ENCODE peak calls at places on chromosomes 7 and 10, in six cellular contexts. W is mesenchymal stem cell, H is H9, N is neuronal stem cell, S is IMR-90, L is H1. A is an unnamed sample.

GRCh38 chr7:12633589-12633988 is 53.8 kb upstream of the ARL4A start:
- DNase-seq in L (no peak), W (no peak), S (no peak), N (no peak), H (no peak), A (no peak)

GRCh38 chr10:2733278-2733963 is 333.9 kb upstream of the PFKP start:
- DNase-seq in S (no peak), H (no peak), W (no peak), N (no peak), L (no peak), A (no peak)

GRCh38 chr7:135744938-135745701 is 3.5 kb downstream of the FAM180A start:
- DNase-seq in N (no peak), S (peak), W (no peak), L (no peak), H (no peak), A (no peak)

GRCh38 chr7:102165136-102165535 is 121.5 kb upstream of the SH2B2 start:
- DNase-seq in L (no peak), W (no peak), H (no peak), S (no peak), N (no peak), A (no peak)

GRCh38 chr10:37831495-37832333 is 25.7 kb downstream of the ZNF248 start:
- DNase-seq in H (no peak), S (no peak), W (no peak), N (no peak), L (no peak), A (no peak)

GRCh38 chr10:25026463-25026862 is 10.1 kb downstream of the THNSL1 start:
- DNase-seq in S (peak), N (no peak), W (peak), H (no peak), L (no peak), A (no peak)

GRCh38 chr7:106050002-106050742 is 61.9 kb downstream of the SYPL1 start:
- DNase-seq in H (peak), S (peak), L (no peak), W (peak), N (no peak), A (no peak)

GRCh38 chr10:112678581-112678980 is 231.6 kb downstream of the VTI1A start:
- DNase-seq in N (no peak), L (no peak), H (no peak), W (peak), S (no peak), A (peak)

GRCh38 chr7:158543840-158544239 is 43.8 kb downstream of the PTPRN2 start:
- DNase-seq in W (no peak), N (no peak), L (no peak), H (no peak), S (no peak), A (no peak)

GRCh38 chr7:50687575-50688261 is 95.0 kb downstream of the GRB10 start:
- DNase-seq in H (no peak), S (peak), W (no peak), L (no peak), N (no peak), A (no peak)

GRCh38 chr10:30784521-30784895 is 155.0 kb upstream of the LYZL2 start:
- DNase-seq in N (no peak), W (peak), H (no peak), S (peak), L (no peak), A (no peak)

GRCh38 chr10:34348917-34349509 is 466.1 kb downstream of the PARD3 start:
- DNase-seq in L (no peak), S (no peak), W (no peak), N (no peak), H (no peak), A (no peak)

GRCh38 chr7:92763636-92764423 is 72.5 kb downstream of the CDK6 start:
- DNase-seq in H (peak), W (peak), L (peak), N (no peak), S (peak), A (peak)

GRCh38 chr7:106421181-106421762 is 136.5 kb upstream of the NAMPT start:
- DNase-seq in L (no peak), S (peak), N (no peak), H (no peak), W (peak), A (peak)

GRCh38 chr7:34718867-34719266 is 60.8 kb downstream of the NPSR1 start:
- DNase-seq in L (no peak), H (no peak), S (no peak), W (no peak), N (no peak), A (no peak)

GRCh38 chr7:130356760-130357611 is 12.4 kb downstream of the CPA5 start:
- DNase-seq in W (peak), H (no peak), N (no peak), L (no peak), S (peak), A (peak)

GRCh38 chr10:34305189-34305588 is 509.9 kb downstream of the PARD3 start:
- DNase-seq in W (no peak), H (peak), S (no peak), N (no peak), L (peak), A (peak)

DNA sequence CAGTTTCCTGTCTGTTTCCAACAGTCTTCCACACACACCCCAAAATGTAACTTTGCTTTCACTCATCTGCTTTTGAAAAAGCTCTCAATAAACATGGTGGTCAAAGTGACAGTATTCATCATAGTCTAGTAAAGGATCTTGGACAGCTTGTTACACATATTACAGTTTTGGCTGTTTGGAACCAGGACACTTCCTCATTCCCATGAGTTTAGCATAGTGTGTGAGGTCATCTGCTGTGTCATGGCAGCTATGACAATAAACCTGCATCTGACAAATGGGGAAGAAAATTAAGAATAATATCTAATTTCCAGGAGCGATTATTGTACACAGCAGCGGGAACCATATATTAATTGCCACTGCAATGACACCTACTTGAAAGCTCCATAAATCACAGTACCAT is 184.3 kb upstream of the SLC26A5 start:
- DNase-seq in H (no peak), L (no peak), W (no peak), S (peak), N (no peak), A (no peak)
- H3K14ac ChIP-seq in H (no peak), L (no peak), W (no peak), S (peak), N (no peak), A (no peak)

GRCh38 chr10:114714281-114714741 is 56.2 kb upstream of the ABLIM1 start:
- DNase-seq in W (peak), L (no peak), S (peak), N (no peak), H (no peak), A (peak)
- H4K91ac ChIP-seq in W (no peak), L (no peak), S (peak), N (no peak), H (no peak), A (no peak)

DNA sequence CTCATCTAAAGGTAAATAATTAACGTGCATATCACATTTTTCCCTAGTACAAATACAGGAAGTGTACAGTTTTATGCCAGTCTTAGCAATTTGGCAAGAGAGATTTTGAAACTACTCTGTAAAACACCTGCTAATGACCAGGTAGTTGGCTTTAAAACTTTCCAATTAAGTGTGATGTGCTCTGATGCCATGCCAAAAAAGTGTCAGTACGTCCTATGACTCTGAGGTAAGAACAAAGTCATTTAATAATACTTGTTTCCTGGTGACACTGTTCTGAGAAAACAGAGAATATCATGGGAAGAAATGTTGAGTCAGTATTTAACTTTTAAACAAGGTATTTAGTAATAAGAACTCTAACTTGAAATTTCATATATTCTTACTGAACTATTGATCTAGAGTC is 9.6 kb downstream of the PDZD8 start:
- DNase-seq in L (no peak), W (no peak), H (no peak), S (no peak), N (no peak), A (no peak)
- H3K4me2 ChIP-seq in L (no peak), W (no peak), H (no peak), S (no peak), N (no peak), A (no peak)

GRCh38 chr10:7406712-7407333 is 4.0 kb downstream of the SFMBT2 start:
- DNase-seq in H (no peak), N (no peak), W (peak), S (no peak), L (no peak), A (no peak)
- H3K14ac ChIP-seq in H (peak), N (no peak), W (no peak), S (no peak), L (no peak), A (peak)

A was measured in trophoblast cell.